ENCODE peak calls at places on chromosomes 3 and 15, in eight cellular contexts. V, G, H, T, J, N, R and C are unnamed samples.

GRCh38 chr15:50137330-50137761 is 18.3 kb upstream of the ATP8B4 start:
- DNase-seq in R (peak), T (peak), J (peak), G (no peak), N (peak), V (no peak), H (no peak), C (no peak)

GRCh38 chr3:105094588-105094987 is 272.1 kb upstream of the ALCAM start:
- DNase-seq in V (no peak), T (no peak), G (no peak), H (no peak), N (no peak), R (no peak), J (peak), C (no peak)

GRCh38 chr3:194072691-194073279 is 63.2 kb upstream of the HES1 start:
- DNase-seq in J (no peak), N (no peak), G (no peak), R (no peak), T (no peak), V (no peak), H (no peak), C (no peak)

GRCh38 chr15:60353245-60353940 is 44.4 kb downstream of the ANXA2 start:
- DNase-seq in N (peak), G (no peak), V (no peak), T (peak), R (no peak), J (peak), H (no peak), C (no peak)

GRCh38 chr3:184592411-184593200 is 31.0 kb downstream of the EPHB3 start:
- DNase-seq in N (no peak), R (peak), G (no peak), T (no peak), H (no peak), J (no peak), V (no peak), C (no peak)

GRCh38 chr3:134378384-134378783 is 4.1 kb upstream of the AMOTL2 start:
- DNase-seq in R (peak), G (peak), J (peak), H (peak), V (peak), T (no peak), N (no peak), C (no peak)

GRCh38 chr15:23069496-23070166 is 30.3 kb upstream of the TUBGCP5 start:
- DNase-seq in H (peak), R (no peak), N (no peak), V (no peak), G (no peak), J (no peak), T (no peak), C (no peak)

GRCh38 chr3:53815067-53815466 is 31.2 kb downstream of the CHDH start:
- DNase-seq in R (no peak), G (no peak), J (no peak), N (no peak), T (no peak), H (no peak), V (no peak), C (no peak)

GRCh38 chr3:192772495-192772894 is 45.2 kb upstream of the FGF12 start:
- DNase-seq in T (peak), J (peak), V (peak), G (peak), N (peak), H (peak), R (peak), C (peak)

GRCh38 chr15:67690936-67691335 is 134.4 kb upstream of the SKOR1 start:
- DNase-seq in J (peak), T (peak), V (no peak), R (peak), N (peak), G (no peak), H (no peak), C (peak)

GRCh38 chr15:40591310-40591845 is 2.7 kb upstream of the KNL1 start:
- DNase-seq in R (no peak), T (no peak), H (no peak), N (no peak), V (no peak), J (no peak), G (no peak), C (no peak)

GRCh38 chr15:94174399-94174802 is 57.0 kb upstream of the MCTP2 start:
- DNase-seq in J (peak), N (peak), G (peak), H (no peak), T (no peak), R (no peak), V (no peak), C (no peak)

GRCh38 chr3:72977463-72977862 is 19.1 kb upstream of the PPP4R2 start:
- DNase-seq in J (no peak), H (no peak), R (no peak), V (no peak), N (no peak), T (peak), G (no peak), C (no peak)

GRCh38 chr15:63420333-63420741 is 38.7 kb upstream of the CA12 start:
- DNase-seq in N (no peak), G (peak), H (peak), V (no peak), J (peak), R (peak), T (peak), C (no peak)

GRCh38 chr3:8822141-8822540 is 52.7 kb upstream of the OXTR start:
- DNase-seq in H (no peak), J (peak), G (no peak), R (peak), T (peak), V (no peak), N (peak), C (no peak)

GRCh38 chr3:129026728-129027543 is 25.8 kb downstream of the EFCC1 start:
- DNase-seq in V (peak), T (peak), G (peak), J (peak), R (peak), H (peak), N (peak), C (peak)

GRCh38 chr3:156743859-156744258 is 69.5 kb downstream of the TIPARP start:
- DNase-seq in T (no peak), N (no peak), V (no peak), G (no peak), J (no peak), H (no peak), R (no peak), C (no peak)

GRCh38 chr3:159237221-159237620 is 435.4 kb downstream of the MFSD1 start:
- DNase-seq in V (no peak), R (no peak), H (no peak), G (no peak), J (no peak), N (peak), T (peak), C (no peak)

GRCh38 chr3:54916722-54917121 is 11.1 kb downstream of the LRTM1 start:
- DNase-seq in T (no peak), H (no peak), G (no peak), J (no peak), N (no peak), V (no peak), R (no peak), C (no peak)

GRCh38 chr3:49636883-49637609 is 37.1 kb upstream of the APEH start:
- DNase-seq in H (no peak), R (no peak), T (no peak), J (peak), N (no peak), V (peak), G (no peak), C (no peak)

GRCh38 chr3:3800685-3801509 is 1.7 kb downstream of the LRRN1 start:
- DNase-seq in N (no peak), G (no peak), T (no peak), R (no peak), J (no peak), V (peak), H (no peak), C (no peak)

GRCh38 chr15:34851007-34851406 is 55.7 kb upstream of the ACTC1 start:
- DNase-seq in V (no peak), H (no peak), T (no peak), J (no peak), G (no peak), R (no peak), N (no peak), C (no peak)

GRCh38 chr3:148158210-148158609 is 539.5 kb upstream of the AGTR1 start:
- DNase-seq in T (peak), H (no peak), N (peak), V (no peak), J (peak), R (peak), G (no peak), C (no peak)

GRCh38 chr3:182717216-182717615 is 76.1 kb upstream of the ATP11B start:
- DNase-seq in R (no peak), T (no peak), V (no peak), G (no peak), H (no peak), J (peak), N (no peak), C (peak)

GRCh38 chr3:99269606-99270355 is 368.3 kb upstream of the DCBLD2 start:
- DNase-seq in H (no peak), V (peak), N (no peak), R (peak), T (no peak), J (peak), G (no peak), C (no peak)

GRCh38 chr3:117184574-117184973 is 475.0 kb downstream of the TUSC7 start:
- DNase-seq in H (no peak), T (peak), G (no peak), J (peak), N (peak), R (peak), V (no peak), C (no peak)

GRCh38 chr3:108125550-108126071 is 34.8 kb upstream of the CD47 start:
- DNase-seq in N (no peak), H (no peak), J (no peak), G (peak), R (no peak), V (no peak), T (no peak), C (peak)

GRCh38 chr15:63029701-63030100 is 12.8 kb upstream of the TPM1 start:
- DNase-seq in N (no peak), V (no peak), R (no peak), H (no peak), G (no peak), J (no peak), T (no peak), C (no peak)

GRCh38 chr3:78148986-78149717 is 1109.3 kb downstream of the ROBO2 start:
- DNase-seq in G (no peak), J (no peak), H (no peak), R (no peak), T (peak), V (no peak), N (peak), C (no peak)

GRCh38 chr3:40681658-40682055 is 156.9 kb downstream of the ZNF621 start:
- DNase-seq in G (no peak), N (no peak), T (no peak), V (no peak), H (no peak), J (peak), R (no peak), C (no peak)